ENCODE peak calls at places on chromosomes 2 and 18, in four cellular contexts. E is GM12878, M is GM23338, K is H1. S is an unnamed sample.

GRCh38 chr18:31943895-31944816 is 1.2 kb upstream of the TRAPPC8 start:
- DNase-seq in E (no peak), M (no peak), K (no peak), S (no peak)

GRCh38 chr2:172342611-172343010 is 84.8 kb upstream of the ITGA6 start:
- DNase-seq in M (no peak), E (no peak), K (no peak), S (peak)

GRCh38 chr2:63614983-63615945 is 26.5 kb downstream of the MDH1 start:
- DNase-seq in E (no peak), M (peak), K (peak), S (no peak)

GRCh38 chr2:112906276-112906675 is 4.7 kb upstream of the IL37 start:
- DNase-seq in M (no peak), E (no peak), K (no peak), S (no peak)

GRCh38 chr2:64426191-64426952 is 27.6 kb upstream of the LGALSL start:
- DNase-seq in M (no peak), E (no peak), K (no peak), S (no peak)

GRCh38 chr2:143686585-143687164 is 557.5 kb downstream of the ARHGAP15 start:
- DNase-seq in M (peak), E (no peak), K (no peak), S (no peak)

GRCh38 chr2:233380132-233381012 is 26.1 kb downstream of the DGKD start:
- DNase-seq in E (no peak), K (no peak), M (no peak), S (no peak)

GRCh38 chr2:158359846-158360245 is 96.7 kb downstream of the CCDC148 start:
- DNase-seq in E (no peak), K (no peak), M (peak), S (no peak)

GRCh38 chr18:79598885-79599175 is 80.8 kb upstream of the CTDP1 start:
- DNase-seq in K (no peak), M (no peak), E (no peak), S (no peak)

GRCh38 chr2:241499146-241499965 is 9.0 kb downstream of the STK25 start:
- DNase-seq in E (no peak), K (no peak), M (no peak), S (no peak)

GRCh38 chr18:21052385-21052784 is 59.2 kb downstream of the ROCK1 start:
- DNase-seq in K (no peak), E (no peak), M (peak), S (no peak)

GRCh38 chr18:21056545-21056944 is 55.1 kb downstream of the ROCK1 start:
- DNase-seq in K (no peak), E (no peak), M (no peak), S (no peak)

GRCh38 chr18:21051615-21052014 is 60.0 kb downstream of the ROCK1 start:
- DNase-seq in M (no peak), E (no peak), K (no peak), S (no peak)

GRCh38 chr18:21054252-21054821 is 57.3 kb downstream of the ROCK1 start:
- DNase-seq in E (no peak), K (no peak), M (no peak), S (no peak)

GRCh38 chr18:21053127-21053526 is 58.5 kb downstream of the ROCK1 start:
- DNase-seq in K (no peak), E (no peak), M (no peak), S (no peak)
- TF ChIP-seq POLR2AphosphoS5 in K (no peak), E (no peak), M (no peak), S (no peak)

GRCh38 chr2:39416172-39416571 is 20.9 kb downstream of the MAP4K3 start:
- DNase-seq in M (no peak), E (no peak), K (no peak), S (no peak)
- H3K27ac ChIP-seq in M (peak), E (no peak), K (no peak), S (peak)

DNA sequence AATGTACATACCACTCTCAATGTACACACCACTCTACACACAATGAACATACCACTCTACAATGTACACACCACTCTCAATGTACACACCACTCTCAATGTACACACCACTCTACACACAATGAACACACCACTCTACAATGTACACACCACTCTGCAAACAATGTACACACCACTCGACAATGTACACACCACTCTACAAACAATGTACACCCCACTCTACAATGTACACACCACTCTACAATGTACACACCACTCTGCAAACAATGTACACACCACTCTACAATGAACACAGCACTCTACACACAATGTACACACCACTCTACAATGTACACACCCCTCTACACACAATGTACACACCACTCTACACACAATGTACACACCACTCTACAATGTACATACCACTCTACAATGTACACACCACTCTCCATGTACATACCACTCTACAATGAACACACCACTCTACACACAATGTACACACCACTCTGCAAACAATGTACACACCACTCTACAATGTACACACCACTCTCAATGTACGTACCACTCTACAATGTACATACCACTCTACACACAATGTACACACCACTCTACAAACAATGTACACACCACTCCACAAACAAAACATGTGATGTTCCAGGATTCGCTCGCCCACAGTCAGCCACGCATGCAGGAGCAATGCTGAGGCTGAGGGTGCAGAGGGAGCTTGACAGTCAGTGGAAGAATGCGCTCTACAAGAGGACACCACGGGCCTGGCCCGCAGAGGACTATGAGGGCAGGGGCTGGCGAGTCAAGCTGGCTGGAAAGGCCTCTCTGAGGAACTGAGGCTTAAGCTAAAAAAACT is 118.2 kb downstream of the HDAC4 start:
- DNase-seq in E (no peak), K (no peak), M (no peak), S (no peak)
- TF ChIP-seq EZH2 in E (no peak), K (no peak), M (no peak), S (no peak)

DNA sequence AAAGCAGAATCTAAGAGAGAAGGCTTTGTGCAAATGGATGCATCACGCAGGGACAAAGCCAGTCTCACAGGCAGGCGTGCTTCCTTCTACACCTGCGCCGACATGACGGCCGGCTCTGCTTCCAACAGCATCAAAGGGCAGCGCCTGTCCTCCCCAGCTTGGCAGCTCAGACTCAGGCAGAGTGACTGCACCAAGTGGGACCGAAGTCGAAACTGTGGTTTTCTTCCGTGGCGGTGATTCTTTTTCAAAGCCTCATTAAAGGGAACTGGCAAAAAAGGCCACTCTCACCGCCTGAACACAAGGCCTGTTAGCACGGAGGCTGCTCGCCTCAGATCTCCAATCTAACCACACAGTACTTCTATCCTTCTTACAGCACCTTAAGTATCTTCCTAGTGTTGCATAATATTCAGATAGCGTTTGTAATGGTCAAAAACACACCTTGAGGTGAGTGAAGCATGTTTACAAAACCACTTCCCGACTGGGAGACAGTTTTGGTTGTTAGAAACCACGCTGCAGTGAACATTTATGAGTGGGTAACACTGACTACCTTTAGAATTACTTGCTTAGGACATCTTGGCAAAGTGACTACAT is 236.4 kb downstream of the HDAC4 start:
- DNase-seq in K (no peak), M (no peak), E (no peak), S (no peak)
- TF ChIP-seq POLR2AphosphoS5 in K (no peak), M (no peak), E (no peak), S (no peak)

GRCh38 chr2:120947982-120948661 is 212.5 kb downstream of the GLI2 start:
- DNase-seq in M (no peak), E (no peak), K (no peak), S (no peak)

GRCh38 chr2:120945832-120946231 is 210.2 kb downstream of the GLI2 start:
- DNase-seq in M (no peak), K (no peak), E (no peak), S (no peak)

GRCh38 chr2:120948662-120949011 is 213.0 kb downstream of the GLI2 start:
- DNase-seq in K (no peak), E (no peak), M (no peak), S (no peak)

GRCh38 chr2:120949027-120949956 is 213.6 kb downstream of the GLI2 start:
- DNase-seq in K (no peak), E (no peak), M (peak), S (no peak)

GRCh38 chr2:120947327-120947726 is 211.7 kb downstream of the GLI2 start:
- DNase-seq in K (no peak), E (no peak), M (no peak), S (no peak)
- H3K27ac ChIP-seq in K (no peak), E (no peak), M (no peak), S (no peak)

DNA sequence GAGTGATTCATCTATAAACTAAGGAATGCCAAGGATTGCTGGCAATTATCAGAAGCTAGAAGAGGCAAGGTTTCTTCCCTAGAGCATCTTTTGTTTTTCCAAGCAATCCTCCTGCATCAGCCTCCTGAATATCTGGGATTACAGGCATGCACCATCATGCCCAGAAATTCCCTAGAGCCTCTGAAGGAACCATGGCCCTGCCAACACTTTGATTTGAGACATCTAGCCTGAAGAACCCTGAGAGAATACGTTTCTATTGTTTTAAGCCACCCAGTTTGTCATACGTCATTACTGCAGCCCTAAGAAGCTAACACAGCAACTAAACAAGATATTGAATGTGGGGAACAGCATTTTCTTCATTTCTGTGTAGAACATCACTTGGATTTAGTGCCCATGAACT is 524.9 kb downstream of the ERBB4 start:
- DNase-seq in E (no peak), M (no peak), K (no peak), S (no peak)
- TF ChIP-seq EZH2 in E (no peak), M (no peak), K (no peak), S (no peak)

GRCh38 chr2:60533114-60534033 is 20.1 kb downstream of the BCL11A start:
- DNase-seq in E (no peak), K (no peak), M (no peak), S (no peak)
- TF ChIP-seq POLR2AphosphoS5 in E (no peak), K (no peak), M (no peak), S (no peak)

GRCh38 chr18:69490813-69491212 is 90.1 kb downstream of the DOK6 start:
- DNase-seq in E (no peak), M (no peak), K (no peak), S (peak)
- H3K27ac ChIP-seq in E (no peak), M (no peak), K (no peak), S (peak)

DNA sequence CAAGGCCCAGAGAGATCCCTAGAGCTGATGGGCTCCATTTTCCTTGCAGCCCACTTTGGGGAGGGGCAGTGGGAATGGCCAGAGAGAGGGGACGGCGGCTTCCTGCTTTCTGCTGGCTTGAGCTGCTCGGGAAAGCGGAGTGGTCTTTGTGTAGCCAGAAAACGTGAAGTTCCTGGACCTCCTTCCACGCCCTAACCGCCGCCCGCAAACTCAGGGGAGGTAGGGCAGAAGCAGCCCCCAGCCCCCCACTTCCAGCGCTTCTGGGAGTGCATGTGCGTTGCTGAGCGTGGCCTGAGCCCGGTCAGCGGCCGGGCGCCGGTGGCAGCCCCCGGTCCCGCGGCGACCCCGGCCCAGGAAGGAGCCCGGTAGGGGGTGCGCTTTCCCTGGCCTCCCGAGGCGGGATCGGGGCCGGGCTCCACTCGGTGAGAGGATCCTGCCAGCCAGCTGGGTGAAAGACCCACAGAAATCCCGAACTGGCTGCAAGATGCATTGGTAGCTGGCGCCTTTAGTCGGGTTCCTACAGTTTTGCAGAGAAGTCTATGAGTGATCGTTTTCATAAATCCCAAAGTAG is 25.3 kb upstream of the BOD1L2 start:
- DNase-seq in K (no peak), E (no peak), M (peak), S (no peak)
- TF ChIP-seq EZH2 in K (no peak), E (no peak), M (no peak), S (no peak)

GRCh38 chr2:230775737-230776136 is 63.1 kb downstream of the CAB39 start:
- DNase-seq in K (no peak), E (no peak), M (no peak), S (no peak)

GRCh38 chr2:230774348-230774951 is 61.8 kb downstream of the CAB39 start:
- DNase-seq in K (no peak), E (no peak), M (no peak), S (no peak)

GRCh38 chr2:230772189-230772588 is 59.5 kb downstream of the CAB39 start:
- DNase-seq in E (no peak), M (no peak), K (no peak), S (no peak)

GRCh38 chr2:230770804-230771203 is 58.2 kb downstream of the CAB39 start:
- DNase-seq in E (no peak), M (no peak), K (no peak), S (no peak)

DNA sequence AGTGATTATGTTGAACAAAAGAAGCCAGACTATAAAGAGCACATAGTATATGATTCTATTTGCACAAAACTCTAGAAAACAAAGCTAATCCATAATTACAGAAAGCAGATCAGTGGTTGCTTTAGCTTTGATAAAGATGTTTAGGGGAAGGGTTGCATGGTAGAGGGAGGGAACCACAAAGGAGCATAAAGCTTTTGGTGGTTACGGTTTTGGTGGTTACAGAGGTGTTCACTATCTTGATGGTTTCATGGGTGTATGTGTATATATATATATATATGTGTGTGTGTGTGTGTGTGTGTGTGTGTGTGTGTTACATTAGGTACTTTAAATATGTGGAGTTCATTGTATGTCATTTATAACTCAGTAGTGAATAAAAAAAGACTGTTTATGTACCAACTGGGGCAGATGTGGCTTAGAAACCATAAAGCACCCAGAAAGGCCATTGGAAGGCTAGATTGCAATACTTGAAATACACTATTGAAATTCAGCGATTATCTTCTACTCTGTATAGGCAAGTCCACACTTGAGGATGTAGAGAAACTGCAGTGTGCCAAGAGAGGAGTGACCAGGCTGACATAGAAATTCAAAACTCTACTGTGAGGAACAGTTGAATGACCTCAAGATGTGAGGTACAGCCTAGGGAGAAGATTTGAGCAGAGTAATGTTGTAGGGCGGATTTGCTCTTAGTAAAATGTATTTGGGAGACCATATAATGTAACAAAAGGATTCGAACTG is 60.6 kb downstream of the CAB39 start:
- DNase-seq in E (no peak), M (no peak), K (no peak), S (no peak)
- TF ChIP-seq POLR2AphosphoS5 in E (no peak), M (no peak), K (no peak), S (no peak)

S was measured in SK-N-MC.